ENCODE peak calls at places on chromosomes 5 and 9, in five cellular contexts. One of them, this sample, is unnamed.

GRCh38 chr5:132962429-132962928 is 955 bp downstream of the AFF4 start:
- DNase-seq in WTC11: no peak
- DNase-seq in fibroblast of lung: peak
- DNase-seq in GM23338: peak
- DNase-seq in cardiac fibroblast: peak
- DNase-seq in this sample: no peak

GRCh38 chr9:37904647-37905505 is 949 bp upstream of the SLC25A51 start:
- DNase-seq in WTC11: no peak
- DNase-seq in fibroblast of lung: peak
- DNase-seq in GM23338: no peak
- DNase-seq in cardiac fibroblast: peak
- DNase-seq in this sample: no peak

GRCh38 chr9:89465726-89466308 is 32.1 kb downstream of the SEMA4D start:
- DNase-seq in WTC11: no peak
- DNase-seq in fibroblast of lung: no peak
- DNase-seq in GM23338: no peak
- DNase-seq in cardiac fibroblast: no peak
- DNase-seq in this sample: no peak

GRCh38 chr5:98770158-98770910 is 3.1 kb upstream of the RGMB start:
- DNase-seq in WTC11: no peak
- DNase-seq in fibroblast of lung: peak
- DNase-seq in GM23338: no peak
- DNase-seq in cardiac fibroblast: peak
- DNase-seq in this sample: no peak

GRCh38 chr9:93896496-93897033 is 58.6 kb downstream of the BARX1 start:
- DNase-seq in WTC11: no peak
- DNase-seq in fibroblast of lung: no peak
- DNase-seq in GM23338: no peak
- DNase-seq in cardiac fibroblast: no peak
- DNase-seq in this sample: no peak

GRCh38 chr5:101943784-101944183 is 352.3 kb downstream of the SLCO4C1 start:
- DNase-seq in WTC11: no peak
- DNase-seq in fibroblast of lung: no peak
- DNase-seq in GM23338: no peak
- DNase-seq in cardiac fibroblast: peak
- DNase-seq in this sample: no peak

GRCh38 chr5:38193015-38193581 is 65.3 kb upstream of the EGFLAM start:
- DNase-seq in WTC11: peak
- DNase-seq in fibroblast of lung: peak
- DNase-seq in GM23338: peak
- DNase-seq in cardiac fibroblast: peak
- DNase-seq in this sample: peak

GRCh38 chr9:123929177-123929869 is 603 bp downstream of the DENND1A start:
- DNase-seq in WTC11: peak
- DNase-seq in fibroblast of lung: no peak
- DNase-seq in GM23338: peak
- DNase-seq in cardiac fibroblast: no peak
- DNase-seq in this sample: no peak

GRCh38 chr5:169978744-169979143 is 1.6 kb downstream of the INSYN2B start:
- DNase-seq in WTC11: no peak
- DNase-seq in fibroblast of lung: no peak
- DNase-seq in GM23338: no peak
- DNase-seq in cardiac fibroblast: no peak
- DNase-seq in this sample: no peak

GRCh38 chr5:72503888-72504491 is 3.2 kb downstream of the ZNF366 start:
- DNase-seq in WTC11: no peak
- DNase-seq in fibroblast of lung: peak
- DNase-seq in GM23338: no peak
- DNase-seq in cardiac fibroblast: peak
- DNase-seq in this sample: no peak

GRCh38 chr9:115373000-115373709 is 255.2 kb upstream of the TNC start:
- DNase-seq in WTC11: no peak
- DNase-seq in fibroblast of lung: peak
- DNase-seq in GM23338: no peak
- DNase-seq in cardiac fibroblast: peak
- DNase-seq in this sample: peak

GRCh38 chr5:177982072-177982727 is 13.8 kb downstream of the PROP1 start:
- DNase-seq in WTC11: peak
- DNase-seq in fibroblast of lung: no peak
- DNase-seq in GM23338: peak
- DNase-seq in cardiac fibroblast: no peak
- DNase-seq in this sample: no peak

GRCh38 chr5:63961598-63962161 is 565 bp downstream of the HTR1A start:
- DNase-seq in WTC11: peak
- DNase-seq in fibroblast of lung: no peak
- DNase-seq in GM23338: peak
- DNase-seq in cardiac fibroblast: no peak
- DNase-seq in this sample: no peak

GRCh38 chr5:63962345-63962744 is at the start of gene HTR1A:
- DNase-seq in WTC11: peak
- DNase-seq in fibroblast of lung: no peak
- DNase-seq in GM23338: peak
- DNase-seq in cardiac fibroblast: no peak
- DNase-seq in this sample: no peak

GRCh38 chr5:63963926-63964325 is 1.7 kb upstream of the HTR1A start:
- DNase-seq in WTC11: no peak
- DNase-seq in fibroblast of lung: no peak
- DNase-seq in GM23338: no peak
- DNase-seq in cardiac fibroblast: no peak
- DNase-seq in this sample: no peak

GRCh38 chr5:63961125-63961597 is 1.1 kb downstream of the HTR1A start:
- DNase-seq in WTC11: peak
- DNase-seq in fibroblast of lung: no peak
- DNase-seq in GM23338: peak
- DNase-seq in cardiac fibroblast: no peak
- DNase-seq in this sample: no peak

DNA sequence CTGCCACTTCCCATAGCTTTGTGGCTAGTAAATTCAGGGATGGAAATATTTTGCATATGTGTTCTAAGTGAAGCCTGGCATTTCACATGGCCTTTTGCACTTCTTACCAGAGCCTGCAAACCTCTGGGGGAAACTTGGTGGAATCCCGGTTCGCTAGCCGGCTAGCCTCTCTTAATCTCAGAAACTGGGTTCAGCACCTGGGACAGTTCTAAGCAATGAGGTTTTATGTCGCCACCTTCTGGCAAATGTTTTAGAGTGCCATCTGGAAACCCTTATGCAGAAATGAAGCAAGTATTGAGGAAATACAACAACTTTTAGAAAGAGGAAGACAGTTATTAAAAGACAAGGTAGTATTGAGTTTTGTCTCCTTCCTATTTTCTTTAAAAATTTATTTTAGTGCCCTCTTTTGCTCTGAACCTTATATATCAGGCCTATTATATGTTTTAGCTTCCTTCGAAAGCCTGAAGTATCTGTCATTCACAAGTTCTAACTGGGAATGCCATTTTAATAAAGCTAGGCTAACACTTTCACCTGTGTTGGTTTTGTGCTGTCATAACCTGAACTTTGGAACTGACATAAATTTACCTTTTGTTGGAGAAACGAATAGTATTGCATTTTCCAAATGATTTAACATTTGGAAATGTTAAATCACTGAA is 963 bp upstream of the HTR1A start:
- DNase-seq in WTC11: peak
- DNase-seq in fibroblast of lung: peak
- DNase-seq in GM23338: peak
- DNase-seq in cardiac fibroblast: peak
- DNase-seq in this sample: peak
- TF ChIP-seq CTCF in WTC11: peak
- TF ChIP-seq CTCF in fibroblast of lung: peak
- TF ChIP-seq CTCF in GM23338: peak
- TF ChIP-seq CTCF in cardiac fibroblast: peak
- TF ChIP-seq CTCF in this sample: peak

GRCh38 chr9:120259100-120259499 is 320.9 kb downstream of the CDK5RAP2 start:
- DNase-seq in WTC11: no peak
- DNase-seq in fibroblast of lung: no peak
- DNase-seq in GM23338: no peak
- DNase-seq in cardiac fibroblast: no peak
- DNase-seq in this sample: no peak

GRCh38 chr9:120258096-120258495 is 321.9 kb downstream of the CDK5RAP2 start:
- DNase-seq in WTC11: no peak
- DNase-seq in fibroblast of lung: no peak
- DNase-seq in GM23338: no peak
- DNase-seq in cardiac fibroblast: no peak
- DNase-seq in this sample: no peak

GRCh38 chr9:120257483-120257882 is 322.5 kb downstream of the CDK5RAP2 start:
- DNase-seq in WTC11: no peak
- DNase-seq in fibroblast of lung: no peak
- DNase-seq in GM23338: no peak
- DNase-seq in cardiac fibroblast: no peak
- DNase-seq in this sample: peak

GRCh38 chr9:120252248-120252647 is 327.7 kb downstream of the CDK5RAP2 start:
- DNase-seq in WTC11: peak
- DNase-seq in fibroblast of lung: no peak
- DNase-seq in GM23338: peak
- DNase-seq in cardiac fibroblast: no peak
- DNase-seq in this sample: no peak

GRCh38 chr9:120256146-120256545 is 323.8 kb downstream of the CDK5RAP2 start:
- DNase-seq in WTC11: no peak
- DNase-seq in fibroblast of lung: no peak
- DNase-seq in GM23338: no peak
- DNase-seq in cardiac fibroblast: no peak
- DNase-seq in this sample: no peak
- TF ChIP-seq CTCF in WTC11: no peak
- TF ChIP-seq CTCF in fibroblast of lung: no peak
- TF ChIP-seq CTCF in GM23338: no peak
- TF ChIP-seq CTCF in cardiac fibroblast: no peak
- TF ChIP-seq CTCF in this sample: no peak

DNA sequence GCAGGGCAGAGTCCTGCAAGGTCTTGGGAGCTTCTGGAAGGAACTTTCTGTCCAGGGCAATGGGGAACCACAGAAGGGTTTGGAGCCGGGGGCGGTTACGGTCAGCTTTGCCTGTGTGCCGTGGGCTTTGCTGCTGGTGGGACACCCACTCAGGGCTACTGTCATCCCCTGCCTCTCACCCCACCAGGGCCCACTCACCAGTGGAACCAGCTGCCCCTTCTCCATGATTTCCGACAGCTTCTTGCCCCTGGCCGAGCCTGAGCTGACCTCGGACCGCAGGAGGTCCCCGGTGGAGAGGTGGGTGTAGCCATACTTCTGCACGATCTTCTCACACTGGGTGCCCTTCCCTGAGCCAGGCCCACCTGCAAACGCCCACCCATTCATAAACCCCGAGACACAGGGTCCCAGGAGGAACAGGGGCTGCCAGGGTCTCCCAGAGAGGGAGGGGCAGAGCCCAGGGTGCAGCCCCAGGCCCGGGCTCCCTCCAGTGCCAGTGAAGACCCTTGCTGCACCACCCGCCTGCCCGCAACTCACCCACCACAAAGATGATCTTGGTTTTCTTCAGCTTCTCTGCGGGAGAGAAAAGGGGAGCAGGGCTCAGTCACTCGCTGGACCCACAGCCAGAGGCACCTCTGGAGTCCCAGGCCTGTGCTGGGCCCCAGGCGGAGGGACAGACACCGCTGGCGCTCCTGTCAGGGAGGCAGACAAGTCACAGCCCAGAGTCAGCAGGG is 4.8 kb downstream of the AK1 start:
- DNase-seq in WTC11: no peak
- DNase-seq in fibroblast of lung: no peak
- DNase-seq in GM23338: no peak
- DNase-seq in cardiac fibroblast: no peak
- DNase-seq in this sample: no peak
- TF ChIP-seq CTCF in WTC11: no peak
- TF ChIP-seq CTCF in fibroblast of lung: no peak
- TF ChIP-seq CTCF in GM23338: no peak
- TF ChIP-seq CTCF in cardiac fibroblast: no peak
- TF ChIP-seq CTCF in this sample: no peak

GRCh38 chr5:67029481-67029880 is 167.1 kb downstream of the CD180 start:
- DNase-seq in WTC11: no peak
- DNase-seq in fibroblast of lung: no peak
- DNase-seq in GM23338: no peak
- DNase-seq in cardiac fibroblast: no peak
- DNase-seq in this sample: no peak
- TF ChIP-seq CTCF in WTC11: no peak
- TF ChIP-seq CTCF in fibroblast of lung: no peak
- TF ChIP-seq CTCF in GM23338: no peak
- TF ChIP-seq CTCF in cardiac fibroblast: no peak
- TF ChIP-seq CTCF in this sample: no peak

GRCh38 chr5:103393131-103393754 is 134.7 kb downstream of the MACIR start:
- DNase-seq in WTC11: no peak
- DNase-seq in fibroblast of lung: peak
- DNase-seq in GM23338: peak
- DNase-seq in cardiac fibroblast: peak
- DNase-seq in this sample: peak
- TF ChIP-seq CTCF in WTC11: no peak
- TF ChIP-seq CTCF in fibroblast of lung: no peak
- TF ChIP-seq CTCF in GM23338: peak
- TF ChIP-seq CTCF in cardiac fibroblast: peak
- TF ChIP-seq CTCF in this sample: peak

DNA sequence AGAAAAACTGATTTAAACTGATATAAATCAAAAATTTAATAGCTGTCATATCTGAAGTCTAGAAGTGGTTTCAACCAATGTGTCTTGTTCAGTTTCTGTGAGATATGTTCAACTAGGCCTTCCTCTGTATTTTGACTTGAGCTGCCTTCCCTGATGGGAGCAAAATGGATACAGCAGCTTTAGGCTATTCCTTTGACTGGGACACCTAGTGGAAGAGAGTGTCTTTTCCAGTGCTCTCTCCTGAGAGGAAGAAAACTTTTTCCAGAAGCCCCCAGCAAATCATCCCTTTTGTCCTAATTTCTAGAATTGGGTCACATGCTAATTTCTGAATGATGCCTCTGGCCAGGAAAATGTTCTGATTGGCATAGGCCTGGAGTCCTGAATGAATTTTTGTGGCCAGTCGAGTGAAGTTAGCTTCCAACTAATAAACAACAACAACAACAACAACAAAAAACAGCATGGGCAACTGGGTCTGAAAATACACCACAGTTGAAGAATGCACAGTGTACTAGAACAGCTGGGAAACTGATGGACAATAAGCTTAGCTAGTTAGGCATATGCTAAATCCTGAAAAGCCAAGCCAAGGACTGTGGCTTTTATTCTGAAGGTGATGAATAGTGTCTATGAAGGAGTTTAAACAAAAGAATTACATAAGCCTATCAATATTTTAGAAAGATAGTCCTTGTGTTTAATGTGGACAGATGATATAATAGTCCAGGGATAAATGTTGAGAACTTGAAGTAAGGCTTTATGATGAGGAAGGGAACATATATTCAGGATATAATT is 125.7 kb downstream of the FBN2 start:
- DNase-seq in WTC11: no peak
- DNase-seq in fibroblast of lung: no peak
- DNase-seq in GM23338: peak
- DNase-seq in cardiac fibroblast: no peak
- DNase-seq in this sample: no peak
- TF ChIP-seq CTCF in WTC11: no peak
- TF ChIP-seq CTCF in fibroblast of lung: no peak
- TF ChIP-seq CTCF in GM23338: peak
- TF ChIP-seq CTCF in cardiac fibroblast: no peak
- TF ChIP-seq CTCF in this sample: no peak

GRCh38 chr9:1619915-1620705 is 395.0 kb upstream of the SMARCA2 start:
- DNase-seq in WTC11: no peak
- DNase-seq in fibroblast of lung: peak
- DNase-seq in GM23338: peak
- DNase-seq in cardiac fibroblast: peak
- DNase-seq in this sample: no peak
- TF ChIP-seq CTCF in WTC11: no peak
- TF ChIP-seq CTCF in fibroblast of lung: no peak
- TF ChIP-seq CTCF in GM23338: peak
- TF ChIP-seq CTCF in cardiac fibroblast: no peak
- TF ChIP-seq CTCF in this sample: peak